ENCODE peak calls at places on chromosomes 3 and 15, in nine cellular contexts. One of them, this sample, is unnamed.

GRCh38 chr3:27185231-27185989 is 183.8 kb downstream of the NEK10 start:
- DNase-seq in cardiac fibroblast: no peak
- DNase-seq in hepatic stellate cell: no peak
- DNase-seq in D341Med: no peak
- DNase-seq in fibroblast of the conjunctiva: no peak
- DNase-seq in stimulated activated CD4-positive, alpha-beta T cell treated with anti-CD3 and anti-CD28 coated beads, TNF-alpha, amount 100 ng/mL, for 1 hour: no peak
- DNase-seq in H4: no peak
- DNase-seq in T-helper 2 cell: no peak
- DNase-seq in NCI-H1092: no peak
- DNase-seq in this sample: no peak

GRCh38 chr3:53269888-53270880 is 14.4 kb upstream of the TKT start:
- DNase-seq in fibroblast of the conjunctiva: peak; percentile 95
- DNase-seq in T-helper 2 cell: peak; percentile 74
- DNase-seq in hepatic stellate cell: peak; percentile 91
- DNase-seq in H4: peak; percentile 99
- DNase-seq in D341Med: peak; percentile 75
- DNase-seq in stimulated activated CD4-positive, alpha-beta T cell treated with anti-CD3 and anti-CD28 coated beads, TNF-alpha, amount 100 ng/mL, for 1 hour: no peak
- DNase-seq in NCI-H1092: no peak
- DNase-seq in cardiac fibroblast: peak; percentile 98
- DNase-seq in this sample: peak; percentile 99

GRCh38 chr3:132348531-132348930 is 31.3 kb downstream of the ACP3 start:
- DNase-seq in hepatic stellate cell: no peak
- DNase-seq in H4: no peak
- DNase-seq in cardiac fibroblast: no peak
- DNase-seq in NCI-H1092: no peak
- DNase-seq in T-helper 2 cell: no peak
- DNase-seq in D341Med: no peak
- DNase-seq in stimulated activated CD4-positive, alpha-beta T cell treated with anti-CD3 and anti-CD28 coated beads, TNF-alpha, amount 100 ng/mL, for 1 hour: no peak
- DNase-seq in fibroblast of the conjunctiva: no peak
- DNase-seq in this sample: no peak

GRCh38 chr15:70301396-70301795 is 203.7 kb upstream of the TLE3 start:
- DNase-seq in cardiac fibroblast: no peak
- DNase-seq in D341Med: no peak
- DNase-seq in T-helper 2 cell: no peak
- DNase-seq in stimulated activated CD4-positive, alpha-beta T cell treated with anti-CD3 and anti-CD28 coated beads, TNF-alpha, amount 100 ng/mL, for 1 hour: no peak
- DNase-seq in H4: no peak
- DNase-seq in NCI-H1092: no peak
- DNase-seq in fibroblast of the conjunctiva: no peak
- DNase-seq in hepatic stellate cell: no peak
- DNase-seq in this sample: no peak

GRCh38 chr15:77715860-77716259 is 83.1 kb upstream of the LINGO1 start:
- DNase-seq in T-helper 2 cell: no peak
- DNase-seq in hepatic stellate cell: no peak
- DNase-seq in D341Med: no peak
- DNase-seq in stimulated activated CD4-positive, alpha-beta T cell treated with anti-CD3 and anti-CD28 coated beads, TNF-alpha, amount 100 ng/mL, for 1 hour: no peak
- DNase-seq in cardiac fibroblast: no peak
- DNase-seq in NCI-H1092: no peak
- DNase-seq in H4: no peak
- DNase-seq in fibroblast of the conjunctiva: no peak
- DNase-seq in this sample: no peak

GRCh38 chr3:143507735-143508580 is 340.3 kb downstream of the SLC9A9 start:
- DNase-seq in cardiac fibroblast: peak; percentile 96
- DNase-seq in D341Med: no peak
- DNase-seq in T-helper 2 cell: no peak
- DNase-seq in H4: no peak
- DNase-seq in hepatic stellate cell: peak; percentile 37
- DNase-seq in stimulated activated CD4-positive, alpha-beta T cell treated with anti-CD3 and anti-CD28 coated beads, TNF-alpha, amount 100 ng/mL, for 1 hour: no peak
- DNase-seq in fibroblast of the conjunctiva: peak; percentile 79
- DNase-seq in NCI-H1092: no peak
- DNase-seq in this sample: peak; percentile 49

GRCh38 chr15:72404356-72404755 is 6.3 kb downstream of the TMEM202 start:
- DNase-seq in stimulated activated CD4-positive, alpha-beta T cell treated with anti-CD3 and anti-CD28 coated beads, TNF-alpha, amount 100 ng/mL, for 1 hour: no peak
- DNase-seq in T-helper 2 cell: no peak
- DNase-seq in D341Med: no peak
- DNase-seq in NCI-H1092: no peak
- DNase-seq in H4: no peak
- DNase-seq in fibroblast of the conjunctiva: no peak
- DNase-seq in cardiac fibroblast: no peak
- DNase-seq in hepatic stellate cell: no peak
- DNase-seq in this sample: no peak

GRCh38 chr3:33131328-33132018 is 17.7 kb downstream of the CRTAP start:
- DNase-seq in hepatic stellate cell: peak; percentile 57
- DNase-seq in stimulated activated CD4-positive, alpha-beta T cell treated with anti-CD3 and anti-CD28 coated beads, TNF-alpha, amount 100 ng/mL, for 1 hour: no peak
- DNase-seq in D341Med: peak; percentile 71
- DNase-seq in H4: peak; percentile 29
- DNase-seq in cardiac fibroblast: peak; percentile 84
- DNase-seq in fibroblast of the conjunctiva: peak; percentile 53
- DNase-seq in NCI-H1092: peak; percentile 53
- DNase-seq in T-helper 2 cell: peak; percentile 62
- DNase-seq in this sample: peak; percentile 60

GRCh38 chr3:33119891-33120290 is 6.1 kb downstream of the CRTAP start:
- DNase-seq in T-helper 2 cell: no peak
- DNase-seq in fibroblast of the conjunctiva: no peak
- DNase-seq in hepatic stellate cell: no peak
- DNase-seq in NCI-H1092: no peak
- DNase-seq in cardiac fibroblast: no peak
- DNase-seq in stimulated activated CD4-positive, alpha-beta T cell treated with anti-CD3 and anti-CD28 coated beads, TNF-alpha, amount 100 ng/mL, for 1 hour: no peak
- DNase-seq in D341Med: no peak
- DNase-seq in H4: no peak
- DNase-seq in this sample: no peak

GRCh38 chr15:72195101-72195511 is 2.5 kb downstream of the GRAMD2A start:
- DNase-seq in stimulated activated CD4-positive, alpha-beta T cell treated with anti-CD3 and anti-CD28 coated beads, TNF-alpha, amount 100 ng/mL, for 1 hour: no peak
- DNase-seq in T-helper 2 cell: no peak
- DNase-seq in cardiac fibroblast: no peak
- DNase-seq in NCI-H1092: no peak
- DNase-seq in H4: no peak
- DNase-seq in hepatic stellate cell: no peak
- DNase-seq in fibroblast of the conjunctiva: no peak
- DNase-seq in D341Med: no peak
- DNase-seq in this sample: peak; percentile 51

GRCh38 chr15:57922780-57923179 is 142.7 kb downstream of the ALDH1A2 start:
- DNase-seq in hepatic stellate cell: no peak
- DNase-seq in H4: no peak
- DNase-seq in T-helper 2 cell: no peak
- DNase-seq in D341Med: no peak
- DNase-seq in NCI-H1092: no peak
- DNase-seq in stimulated activated CD4-positive, alpha-beta T cell treated with anti-CD3 and anti-CD28 coated beads, TNF-alpha, amount 100 ng/mL, for 1 hour: no peak
- DNase-seq in fibroblast of the conjunctiva: no peak
- DNase-seq in cardiac fibroblast: peak; percentile 44
- DNase-seq in this sample: peak; percentile 66

GRCh38 chr3:119500265-119500664 is 1.9 kb downstream of the TIMMDC1 start:
- DNase-seq in stimulated activated CD4-positive, alpha-beta T cell treated with anti-CD3 and anti-CD28 coated beads, TNF-alpha, amount 100 ng/mL, for 1 hour: no peak
- DNase-seq in T-helper 2 cell: no peak
- DNase-seq in hepatic stellate cell: no peak
- DNase-seq in fibroblast of the conjunctiva: no peak
- DNase-seq in NCI-H1092: no peak
- DNase-seq in D341Med: no peak
- DNase-seq in H4: no peak
- DNase-seq in cardiac fibroblast: no peak
- DNase-seq in this sample: no peak

GRCh38 chr3:113531826-113532697 is at the start of gene SIDT1:
- DNase-seq in H4: no peak
- DNase-seq in hepatic stellate cell: no peak
- DNase-seq in D341Med: peak; percentile 43
- DNase-seq in stimulated activated CD4-positive, alpha-beta T cell treated with anti-CD3 and anti-CD28 coated beads, TNF-alpha, amount 100 ng/mL, for 1 hour: no peak
- DNase-seq in NCI-H1092: peak; percentile 6
- DNase-seq in T-helper 2 cell: peak; percentile 89
- DNase-seq in fibroblast of the conjunctiva: no peak
- DNase-seq in cardiac fibroblast: no peak
- DNase-seq in this sample: peak; percentile 35

GRCh38 chr15:42133892-42134502 is 22.4 kb downstream of the PLA2G4F start:
- DNase-seq in stimulated activated CD4-positive, alpha-beta T cell treated with anti-CD3 and anti-CD28 coated beads, TNF-alpha, amount 100 ng/mL, for 1 hour: peak; percentile 5
- DNase-seq in fibroblast of the conjunctiva: peak; percentile 10
- DNase-seq in cardiac fibroblast: peak; percentile 40
- DNase-seq in H4: peak; percentile 48
- DNase-seq in T-helper 2 cell: peak; percentile 62
- DNase-seq in D341Med: peak; percentile 86
- DNase-seq in hepatic stellate cell: no peak
- DNase-seq in NCI-H1092: peak; percentile 15
- DNase-seq in this sample: peak; percentile 36

GRCh38 chr15:85504739-85505676 is 124.6 kb downstream of the AKAP13 start:
- DNase-seq in stimulated activated CD4-positive, alpha-beta T cell treated with anti-CD3 and anti-CD28 coated beads, TNF-alpha, amount 100 ng/mL, for 1 hour: no peak
- DNase-seq in fibroblast of the conjunctiva: peak; percentile 51
- DNase-seq in D341Med: no peak
- DNase-seq in NCI-H1092: peak; percentile 16
- DNase-seq in H4: peak; percentile 28
- DNase-seq in hepatic stellate cell: peak; percentile 19
- DNase-seq in cardiac fibroblast: peak; percentile 85
- DNase-seq in T-helper 2 cell: peak; percentile 77
- DNase-seq in this sample: peak; percentile 68

GRCh38 chr3:188001052-188001567 is 152.8 kb upstream of the LPP start:
- DNase-seq in cardiac fibroblast: no peak
- DNase-seq in D341Med: no peak
- DNase-seq in fibroblast of the conjunctiva: no peak
- DNase-seq in NCI-H1092: peak; percentile 80
- DNase-seq in hepatic stellate cell: no peak
- DNase-seq in T-helper 2 cell: no peak
- DNase-seq in H4: no peak
- DNase-seq in stimulated activated CD4-positive, alpha-beta T cell treated with anti-CD3 and anti-CD28 coated beads, TNF-alpha, amount 100 ng/mL, for 1 hour: no peak
- DNase-seq in this sample: no peak

GRCh38 chr15:45442497-45443135 is 64.3 kb upstream of the GATM start:
- DNase-seq in H4: no peak
- DNase-seq in hepatic stellate cell: peak; percentile 43
- DNase-seq in D341Med: no peak
- DNase-seq in stimulated activated CD4-positive, alpha-beta T cell treated with anti-CD3 and anti-CD28 coated beads, TNF-alpha, amount 100 ng/mL, for 1 hour: no peak
- DNase-seq in cardiac fibroblast: peak; percentile 63
- DNase-seq in T-helper 2 cell: no peak
- DNase-seq in fibroblast of the conjunctiva: no peak
- DNase-seq in NCI-H1092: no peak
- DNase-seq in this sample: peak; percentile 68

GRCh38 chr15:90955911-90956310 is 1.2 kb downstream of the RCCD1 start:
- DNase-seq in hepatic stellate cell: no peak
- DNase-seq in cardiac fibroblast: no peak
- DNase-seq in NCI-H1092: peak; percentile 4
- DNase-seq in T-helper 2 cell: peak; percentile 36
- DNase-seq in D341Med: no peak
- DNase-seq in fibroblast of the conjunctiva: no peak
- DNase-seq in H4: no peak
- DNase-seq in stimulated activated CD4-positive, alpha-beta T cell treated with anti-CD3 and anti-CD28 coated beads, TNF-alpha, amount 100 ng/mL, for 1 hour: no peak
- DNase-seq in this sample: no peak

GRCh38 chr3:13584901-13585300 is 36.0 kb downstream of the FBLN2 start:
- DNase-seq in cardiac fibroblast: no peak
- DNase-seq in D341Med: no peak
- DNase-seq in NCI-H1092: no peak
- DNase-seq in stimulated activated CD4-positive, alpha-beta T cell treated with anti-CD3 and anti-CD28 coated beads, TNF-alpha, amount 100 ng/mL, for 1 hour: no peak
- DNase-seq in hepatic stellate cell: no peak
- DNase-seq in T-helper 2 cell: no peak
- DNase-seq in H4: no peak
- DNase-seq in fibroblast of the conjunctiva: no peak
- DNase-seq in this sample: no peak

GRCh38 chr3:36295206-36295760 is 85.0 kb upstream of the STAC start:
- DNase-seq in stimulated activated CD4-positive, alpha-beta T cell treated with anti-CD3 and anti-CD28 coated beads, TNF-alpha, amount 100 ng/mL, for 1 hour: no peak
- DNase-seq in NCI-H1092: no peak
- DNase-seq in cardiac fibroblast: peak; percentile 12
- DNase-seq in T-helper 2 cell: no peak
- DNase-seq in D341Med: no peak
- DNase-seq in H4: no peak
- DNase-seq in hepatic stellate cell: no peak
- DNase-seq in fibroblast of the conjunctiva: no peak
- DNase-seq in this sample: peak; percentile 4

GRCh38 chr15:76163429-76164020 is 103.7 kb downstream of the TMEM266 start:
- DNase-seq in D341Med: no peak
- DNase-seq in T-helper 2 cell: no peak
- DNase-seq in cardiac fibroblast: peak; percentile 85
- DNase-seq in stimulated activated CD4-positive, alpha-beta T cell treated with anti-CD3 and anti-CD28 coated beads, TNF-alpha, amount 100 ng/mL, for 1 hour: no peak
- DNase-seq in NCI-H1092: no peak
- DNase-seq in hepatic stellate cell: peak; percentile 53
- DNase-seq in H4: peak; percentile 37
- DNase-seq in fibroblast of the conjunctiva: peak; percentile 76
- DNase-seq in this sample: no peak

GRCh38 chr3:52782412-52783210 is 5.2 kb downstream of the ITIH1 start:
- DNase-seq in hepatic stellate cell: no peak
- DNase-seq in T-helper 2 cell: no peak
- DNase-seq in D341Med: no peak
- DNase-seq in cardiac fibroblast: no peak
- DNase-seq in stimulated activated CD4-positive, alpha-beta T cell treated with anti-CD3 and anti-CD28 coated beads, TNF-alpha, amount 100 ng/mL, for 1 hour: no peak
- DNase-seq in NCI-H1092: no peak
- DNase-seq in fibroblast of the conjunctiva: no peak
- DNase-seq in H4: no peak
- DNase-seq in this sample: no peak

GRCh38 chr3:124557433-124558232 is 172.6 kb upstream of the UMPS start:
- DNase-seq in stimulated activated CD4-positive, alpha-beta T cell treated with anti-CD3 and anti-CD28 coated beads, TNF-alpha, amount 100 ng/mL, for 1 hour: no peak
- DNase-seq in hepatic stellate cell: peak; percentile 40
- DNase-seq in D341Med: no peak
- DNase-seq in NCI-H1092: peak; percentile 32
- DNase-seq in fibroblast of the conjunctiva: no peak
- DNase-seq in T-helper 2 cell: no peak
- DNase-seq in cardiac fibroblast: peak; percentile 60
- DNase-seq in H4: no peak
- DNase-seq in this sample: peak; percentile 87

GRCh38 chr3:45795882-45796765 is at the start of gene SLC6A20:
- DNase-seq in stimulated activated CD4-positive, alpha-beta T cell treated with anti-CD3 and anti-CD28 coated beads, TNF-alpha, amount 100 ng/mL, for 1 hour: no peak
- DNase-seq in T-helper 2 cell: no peak
- DNase-seq in NCI-H1092: no peak
- DNase-seq in D341Med: peak; percentile 84
- DNase-seq in cardiac fibroblast: no peak
- DNase-seq in H4: no peak
- DNase-seq in fibroblast of the conjunctiva: no peak
- DNase-seq in hepatic stellate cell: no peak
- DNase-seq in this sample: no peak

GRCh38 chr3:135100349-135100741 is 305.3 kb downstream of the EPHB1 start:
- DNase-seq in cardiac fibroblast: no peak
- DNase-seq in fibroblast of the conjunctiva: no peak
- DNase-seq in H4: no peak
- DNase-seq in NCI-H1092: no peak
- DNase-seq in T-helper 2 cell: no peak
- DNase-seq in hepatic stellate cell: no peak
- DNase-seq in D341Med: no peak
- DNase-seq in stimulated activated CD4-positive, alpha-beta T cell treated with anti-CD3 and anti-CD28 coated beads, TNF-alpha, amount 100 ng/mL, for 1 hour: no peak
- DNase-seq in this sample: no peak

GRCh38 chr3:6449099-6449498 is 411.8 kb upstream of the GRM7 start:
- DNase-seq in H4: no peak
- DNase-seq in T-helper 2 cell: no peak
- DNase-seq in stimulated activated CD4-positive, alpha-beta T cell treated with anti-CD3 and anti-CD28 coated beads, TNF-alpha, amount 100 ng/mL, for 1 hour: no peak
- DNase-seq in D341Med: no peak
- DNase-seq in fibroblast of the conjunctiva: no peak
- DNase-seq in cardiac fibroblast: no peak
- DNase-seq in NCI-H1092: no peak
- DNase-seq in hepatic stellate cell: no peak
- DNase-seq in this sample: no peak

GRCh38 chr3:134650431-134651346 is at the start of gene KY:
- DNase-seq in stimulated activated CD4-positive, alpha-beta T cell treated with anti-CD3 and anti-CD28 coated beads, TNF-alpha, amount 100 ng/mL, for 1 hour: no peak
- DNase-seq in NCI-H1092: peak; percentile 35
- DNase-seq in T-helper 2 cell: peak; percentile 37
- DNase-seq in H4: no peak
- DNase-seq in hepatic stellate cell: peak; percentile 63
- DNase-seq in D341Med: peak; percentile 77
- DNase-seq in fibroblast of the conjunctiva: no peak
- DNase-seq in cardiac fibroblast: peak; percentile 62
- DNase-seq in this sample: peak; percentile 38

GRCh38 chr15:101617390-101617965 is 34.7 kb downstream of the TM2D3 start:
- DNase-seq in stimulated activated CD4-positive, alpha-beta T cell treated with anti-CD3 and anti-CD28 coated beads, TNF-alpha, amount 100 ng/mL, for 1 hour: no peak
- DNase-seq in NCI-H1092: no peak
- DNase-seq in hepatic stellate cell: no peak
- DNase-seq in fibroblast of the conjunctiva: no peak
- DNase-seq in T-helper 2 cell: no peak
- DNase-seq in H4: no peak
- DNase-seq in cardiac fibroblast: peak; percentile 18
- DNase-seq in D341Med: no peak
- DNase-seq in this sample: no peak

GRCh38 chr15:73982251-73982962 is 9.7 kb downstream of the STOML1 start:
- DNase-seq in hepatic stellate cell: peak; percentile 79
- DNase-seq in cardiac fibroblast: peak; percentile 95
- DNase-seq in NCI-H1092: no peak
- DNase-seq in stimulated activated CD4-positive, alpha-beta T cell treated with anti-CD3 and anti-CD28 coated beads, TNF-alpha, amount 100 ng/mL, for 1 hour: no peak
- DNase-seq in fibroblast of the conjunctiva: peak; percentile 82
- DNase-seq in T-helper 2 cell: no peak
- DNase-seq in D341Med: peak; percentile 17
- DNase-seq in H4: peak; percentile 81
- DNase-seq in this sample: peak; percentile 96

GRCh38 chr15:78715930-78716329 is 74.9 kb upstream of the CHRNB4 start:
- DNase-seq in D341Med: no peak
- DNase-seq in fibroblast of the conjunctiva: no peak
- DNase-seq in H4: no peak
- DNase-seq in T-helper 2 cell: no peak
- DNase-seq in NCI-H1092: no peak
- DNase-seq in stimulated activated CD4-positive, alpha-beta T cell treated with anti-CD3 and anti-CD28 coated beads, TNF-alpha, amount 100 ng/mL, for 1 hour: no peak
- DNase-seq in cardiac fibroblast: peak; percentile 95
- DNase-seq in hepatic stellate cell: peak; percentile 27
- DNase-seq in this sample: peak; percentile 66

GRCh38 chr3:51942603-51943450 is 664 bp downstream of the PARP3 start:
- DNase-seq in fibroblast of the conjunctiva: peak; percentile 18
- DNase-seq in cardiac fibroblast: peak; percentile 72
- DNase-seq in H4: peak; percentile 20
- DNase-seq in NCI-H1092: no peak
- DNase-seq in stimulated activated CD4-positive, alpha-beta T cell treated with anti-CD3 and anti-CD28 coated beads, TNF-alpha, amount 100 ng/mL, for 1 hour: no peak
- DNase-seq in hepatic stellate cell: peak; percentile 97
- DNase-seq in T-helper 2 cell: peak; percentile 81
- DNase-seq in D341Med: no peak
- DNase-seq in this sample: peak; percentile 64